ENCODE peak calls at places on chromosomes 2 and 18, in eight cellular contexts. One of them, this sample, is unnamed.

GRCh38 chr2:230589497-230590015 is 123.1 kb upstream of the CAB39 start:
- DNase-seq in GM04504: no peak
- DNase-seq in mesenchymal stem cell: no peak
- DNase-seq in AG08395: no peak
- DNase-seq in transverse colon: peak
- DNase-seq in A549: no peak
- DNase-seq in endothelial cell: no peak
- DNase-seq in fibroblast of lung: no peak
- DNase-seq in this sample: peak

GRCh38 chr2:82591718-82592117 is 1867.4 kb downstream of the SUCLG1 start:
- DNase-seq in GM04504: no peak
- DNase-seq in mesenchymal stem cell: no peak
- DNase-seq in AG08395: no peak
- DNase-seq in transverse colon: no peak
- DNase-seq in A549: no peak
- DNase-seq in endothelial cell: no peak
- DNase-seq in fibroblast of lung: no peak
- DNase-seq in this sample: no peak

GRCh38 chr2:159933727-159934049 is 128.7 kb downstream of the PLA2R1 start:
- DNase-seq in GM04504: no peak
- DNase-seq in mesenchymal stem cell: peak
- DNase-seq in AG08395: no peak
- DNase-seq in transverse colon: no peak
- DNase-seq in A549: no peak
- DNase-seq in endothelial cell: no peak
- DNase-seq in fibroblast of lung: peak
- DNase-seq in this sample: peak

GRCh38 chr2:219073413-219074129 is 12.8 kb upstream of the IHH start:
- DNase-seq in GM04504: peak
- DNase-seq in mesenchymal stem cell: peak
- DNase-seq in AG08395: peak
- DNase-seq in transverse colon: peak
- DNase-seq in A549: peak
- DNase-seq in endothelial cell: peak
- DNase-seq in fibroblast of lung: peak
- DNase-seq in this sample: peak

GRCh38 chr18:12639990-12640880 is 17.7 kb downstream of the SPIRE1 start:
- DNase-seq in GM04504: no peak
- DNase-seq in mesenchymal stem cell: peak
- DNase-seq in AG08395: no peak
- DNase-seq in transverse colon: no peak
- DNase-seq in A549: peak
- DNase-seq in endothelial cell: no peak
- DNase-seq in fibroblast of lung: peak
- DNase-seq in this sample: no peak

GRCh38 chr2:128069769-128070168 is 21.2 kb upstream of the UGGT1 start:
- DNase-seq in GM04504: no peak
- DNase-seq in mesenchymal stem cell: no peak
- DNase-seq in AG08395: no peak
- DNase-seq in transverse colon: no peak
- DNase-seq in A549: no peak
- DNase-seq in endothelial cell: no peak
- DNase-seq in fibroblast of lung: peak
- DNase-seq in this sample: no peak

GRCh38 chr2:240226672-240227537 is 86.4 kb upstream of the OTOS start:
- DNase-seq in GM04504: no peak
- DNase-seq in mesenchymal stem cell: no peak
- DNase-seq in AG08395: no peak
- DNase-seq in transverse colon: no peak
- DNase-seq in A549: no peak
- DNase-seq in endothelial cell: no peak
- DNase-seq in fibroblast of lung: no peak
- DNase-seq in this sample: no peak

GRCh38 chr18:69795785-69796184 is 151.9 kb downstream of the CD226 start:
- DNase-seq in GM04504: no peak
- DNase-seq in mesenchymal stem cell: peak
- DNase-seq in AG08395: peak
- DNase-seq in transverse colon: no peak
- DNase-seq in A549: no peak
- DNase-seq in endothelial cell: no peak
- DNase-seq in fibroblast of lung: no peak
- DNase-seq in this sample: no peak

GRCh38 chr18:70627100-70627802 is 338.4 kb downstream of the SOCS6 start:
- DNase-seq in GM04504: no peak
- DNase-seq in mesenchymal stem cell: no peak
- DNase-seq in AG08395: no peak
- DNase-seq in transverse colon: no peak
- DNase-seq in A549: no peak
- DNase-seq in endothelial cell: no peak
- DNase-seq in fibroblast of lung: no peak
- DNase-seq in this sample: no peak

GRCh38 chr2:217794133-217794986 is 208.4 kb downstream of the TNS1 start:
- DNase-seq in GM04504: no peak
- DNase-seq in mesenchymal stem cell: no peak
- DNase-seq in AG08395: no peak
- DNase-seq in transverse colon: no peak
- DNase-seq in A549: no peak
- DNase-seq in endothelial cell: no peak
- DNase-seq in fibroblast of lung: no peak
- DNase-seq in this sample: no peak

GRCh38 chr2:11807156-11808015 is 61.0 kb downstream of the LPIN1 start:
- DNase-seq in GM04504: no peak
- DNase-seq in mesenchymal stem cell: no peak
- DNase-seq in AG08395: no peak
- DNase-seq in transverse colon: no peak
- DNase-seq in A549: no peak
- DNase-seq in endothelial cell: no peak
- DNase-seq in fibroblast of lung: no peak
- DNase-seq in this sample: peak